ENCODE peak calls at places on chromosomes 5 and 9, in eight cellular contexts. P, J, M, G, U, C, V and N are unnamed samples.

GRCh38 chr9:95171596-95171995 is 145.9 kb downstream of the FANCC start:
- DNase-seq in G (no peak), M (no peak), C (no peak), J (no peak), P (no peak), V (no peak), U (no peak), N (no peak)

GRCh38 chr5:168244838-168245555 is 46.4 kb upstream of the WWC1 start:
- DNase-seq in M (no peak), G (no peak), C (no peak), U (no peak), P (no peak), J (no peak), V (no peak), N (no peak)

GRCh38 chr5:39164529-39165402 is 54.6 kb downstream of the FYB1 start:
- DNase-seq in M (no peak), U (no peak), G (no peak), J (no peak), C (no peak), P (no peak), V (peak), N (no peak)

GRCh38 chr5:32543291-32543690 is 42.1 kb upstream of the SUB1 start:
- DNase-seq in P (no peak), U (no peak), J (no peak), M (no peak), C (no peak), V (no peak), G (no peak), N (no peak)

GRCh38 chr5:177025139-177025538 is 2.6 kb downstream of the ZNF346 start:
- DNase-seq in U (no peak), J (no peak), V (peak), P (no peak), G (no peak), M (no peak), C (no peak), N (no peak)

GRCh38 chr5:122493776-122494518 is 181.9 kb downstream of the SNCAIP start:
- DNase-seq in G (no peak), J (no peak), C (no peak), M (no peak), U (no peak), V (no peak), P (no peak), N (no peak)

GRCh38 chr9:98962181-98962560 is 18.5 kb downstream of the COL15A1 start:
- DNase-seq in U (no peak), J (peak), V (no peak), M (no peak), C (no peak), P (no peak), G (no peak), N (no peak)

GRCh38 chr9:14313378-14313940 is 482 bp downstream of the NFIB start:
- DNase-seq in M (no peak), G (no peak), V (peak), P (no peak), C (no peak), U (no peak), J (no peak), N (no peak)

GRCh38 chr9:129245276-129245675 is 67.2 kb upstream of the IER5L start:
- DNase-seq in V (no peak), C (no peak), M (no peak), G (peak), P (no peak), J (peak), U (peak), N (no peak)

GRCh38 chr9:33686942-33687341 is 108.4 kb upstream of the PRSS3 start:
- DNase-seq in C (no peak), P (no peak), V (no peak), J (no peak), M (no peak), U (no peak), G (no peak), N (no peak)

GRCh38 chr9:80485420-80485819 is 913.7 kb downstream of the TLE4 start:
- DNase-seq in P (no peak), U (no peak), M (no peak), J (no peak), C (no peak), G (no peak), V (no peak), N (no peak)

GRCh38 chr5:151812757-151813309 is 41.1 kb downstream of the G3BP1 start:
- DNase-seq in G (no peak), V (peak), M (no peak), U (no peak), C (no peak), P (no peak), J (no peak), N (no peak)

GRCh38 chr5:151811593-151812321 is 40.0 kb downstream of the G3BP1 start:
- DNase-seq in C (no peak), M (peak), G (no peak), V (no peak), P (no peak), U (peak), J (no peak), N (peak)

GRCh38 chr5:151810449-151810848 is 38.7 kb downstream of the G3BP1 start:
- DNase-seq in C (no peak), U (no peak), G (no peak), V (peak), J (no peak), M (no peak), P (no peak), N (no peak)

GRCh38 chr5:151810907-151811306 is 39.2 kb downstream of the G3BP1 start:
- DNase-seq in J (no peak), C (no peak), P (no peak), M (no peak), G (no peak), V (no peak), U (no peak), N (no peak)

DNA sequence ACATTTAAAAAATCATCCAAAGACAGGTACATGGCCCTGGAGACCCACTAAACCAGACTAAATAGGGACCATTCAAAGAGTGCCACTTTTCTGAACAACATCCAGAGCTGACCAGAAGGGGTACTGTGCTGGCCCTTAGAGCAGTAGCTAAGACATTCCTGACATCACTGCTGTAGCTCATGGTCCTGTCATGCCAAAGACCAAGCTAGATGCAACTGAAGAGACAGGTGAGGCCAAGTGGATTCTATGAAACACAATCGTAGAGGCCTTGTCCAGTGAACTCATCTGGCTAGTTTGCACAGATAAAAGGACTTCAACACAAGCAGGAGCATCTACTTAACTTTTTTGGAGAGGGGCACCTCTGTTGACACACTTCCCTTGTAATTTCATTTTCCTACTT is 43.3 kb downstream of the G3BP1 start:
- DNase-seq in G (no peak), M (no peak), P (no peak), V (no peak), J (no peak), U (no peak), C (no peak), N (no peak)
- TF ChIP-seq POLR2A in G (no peak), M (no peak), P (no peak), V (no peak), J (no peak), U (no peak), C (no peak), N (no peak)

GRCh38 chr9:91424403-91425176 is 958 bp upstream of the NFIL3 start:
- DNase-seq in G (peak), J (peak), V (peak), P (no peak), C (no peak), M (peak), U (peak), N (peak)

GRCh38 chr9:91421987-91422765 is 1.5 kb downstream of the NFIL3 start:
- DNase-seq in C (no peak), P (no peak), J (peak), M (peak), U (peak), V (peak), G (no peak), N (no peak)

GRCh38 chr9:91421022-91421765 is 2.4 kb downstream of the NFIL3 start:
- DNase-seq in V (peak), P (no peak), C (no peak), J (peak), U (peak), M (peak), G (peak), N (peak)

GRCh38 chr9:91423785-91424402 is at the start of gene NFIL3:
- DNase-seq in V (peak), J (peak), U (peak), P (peak), G (peak), M (peak), C (peak), N (peak)

GRCh38 chr9:91422832-91423711 is 560 bp downstream of the NFIL3 start:
- DNase-seq in J (peak), G (peak), U (peak), P (peak), M (peak), C (peak), V (peak), N (peak)
- TF ChIP-seq POLR2A in J (peak), G (no peak), U (peak), P (no peak), M (no peak), C (no peak), V (peak), N (peak)

GRCh38 chr5:173316463-173317020 is 11.7 kb downstream of the STC2 start:
- DNase-seq in M (no peak), C (no peak), J (no peak), V (no peak), U (no peak), P (no peak), G (no peak), N (no peak)

GRCh38 chr5:173313311-173313710 is 14.9 kb downstream of the STC2 start:
- DNase-seq in G (no peak), V (no peak), U (no peak), M (no peak), J (no peak), C (no peak), P (no peak), N (no peak)

GRCh38 chr5:173315495-173316352 is 12.5 kb downstream of the STC2 start:
- DNase-seq in V (no peak), P (no peak), J (no peak), G (peak), C (no peak), U (no peak), M (peak), N (peak)

GRCh38 chr5:173312821-173313220 is 15.4 kb downstream of the STC2 start:
- DNase-seq in U (no peak), C (no peak), J (no peak), G (no peak), M (no peak), V (no peak), P (no peak), N (no peak)

DNA sequence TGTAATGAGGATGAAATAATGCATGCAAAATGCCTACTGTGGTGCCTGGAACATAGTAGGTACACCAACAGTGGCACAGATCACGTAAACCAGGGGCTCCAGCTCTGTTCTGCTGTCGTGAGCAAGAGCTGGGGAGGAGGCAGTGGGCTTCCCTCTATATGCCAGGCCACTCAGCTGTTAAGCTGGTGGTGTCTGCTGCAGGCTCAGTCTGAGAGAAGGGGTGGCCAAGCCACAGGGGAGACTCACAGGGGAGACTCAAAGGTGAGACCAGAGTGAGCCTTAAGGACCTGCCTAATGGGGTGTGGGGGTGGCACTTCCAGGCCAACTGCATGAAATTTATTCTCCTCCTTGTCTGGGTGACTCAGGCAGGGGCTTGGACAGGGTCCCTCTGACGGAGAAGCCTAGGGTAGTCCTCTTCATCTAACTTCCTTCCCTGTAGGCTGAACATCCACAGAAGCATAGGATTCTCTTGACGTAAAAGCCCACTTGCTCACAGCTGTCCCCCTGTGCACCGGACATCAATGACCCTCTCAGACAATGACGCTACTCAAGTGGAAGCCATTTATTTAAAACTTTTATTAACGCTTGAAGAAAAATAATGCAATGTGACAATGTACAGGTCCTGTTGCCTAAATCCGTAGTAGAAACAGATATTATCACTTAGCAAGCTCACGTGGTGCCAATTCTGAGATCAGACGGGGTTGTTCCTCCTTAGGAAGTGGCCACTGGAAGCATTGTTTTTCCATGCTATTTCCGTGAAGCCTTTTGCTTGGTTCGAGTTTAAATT is 13.9 kb downstream of the STC2 start:
- DNase-seq in V (no peak), C (no peak), U (no peak), M (no peak), P (no peak), J (no peak), G (peak), N (no peak)
- TF ChIP-seq POLR2A in V (no peak), C (no peak), U (no peak), M (no peak), P (no peak), J (no peak), G (no peak), N (no peak)

GRCh38 chr9:131492070-131492469 is 10.6 kb upstream of the POMT1 start:
- DNase-seq in P (no peak), C (no peak), J (no peak), M (no peak), V (no peak), U (no peak), G (no peak), N (no peak)

GRCh38 chr9:131499254-131499653 is 3.5 kb upstream of the POMT1 start:
- DNase-seq in U (no peak), P (no peak), M (no peak), J (no peak), C (no peak), V (no peak), G (no peak), N (no peak)

GRCh38 chr9:131494296-131494870 is 8.3 kb upstream of the POMT1 start:
- DNase-seq in M (no peak), G (no peak), U (no peak), P (no peak), V (no peak), J (no peak), C (no peak), N (no peak)

GRCh38 chr9:131496844-131497425 is 5.8 kb upstream of the POMT1 start:
- DNase-seq in J (no peak), U (no peak), P (no peak), V (no peak), M (no peak), C (no peak), G (no peak), N (no peak)

DNA sequence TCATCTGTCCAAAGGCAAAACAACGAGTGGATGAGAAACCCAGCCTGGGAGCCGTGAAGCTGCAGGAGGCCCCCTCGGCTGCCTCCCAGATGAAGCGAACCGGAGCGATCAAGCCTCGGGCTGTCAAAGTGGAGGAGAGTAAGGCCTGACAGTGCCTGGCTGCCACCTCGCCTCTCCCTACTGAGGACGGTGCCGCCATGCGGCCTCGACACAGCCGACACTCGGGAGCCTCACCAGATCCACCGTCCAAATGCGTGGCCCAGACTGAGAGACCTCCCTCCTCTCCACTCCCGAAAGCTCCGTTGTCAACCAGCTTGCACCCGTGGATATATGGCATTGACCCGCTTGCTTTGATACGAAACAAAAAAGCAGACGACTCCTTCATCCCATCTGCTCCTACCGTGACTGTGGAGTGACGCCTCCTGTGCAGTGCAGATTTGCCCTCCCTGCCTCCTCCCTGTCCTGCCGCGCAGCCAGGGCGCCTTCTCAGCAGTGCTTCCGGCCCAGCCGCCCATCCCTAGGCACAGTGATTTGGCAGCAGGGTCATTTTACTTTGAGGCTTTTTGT is 6.9 kb upstream of the POMT1 start:
- DNase-seq in M (no peak), U (no peak), C (no peak), V (no peak), G (no peak), P (no peak), J (no peak), N (no peak)
- TF ChIP-seq POLR2A in M (no peak), U (no peak), C (no peak), V (no peak), G (no peak), P (no peak), J (no peak), N (no peak)